ENCODE peak calls at places on chromosomes 12 and 14, in seven cellular contexts. M is uterus, X is A549, R is tibial nerve, K is body of pancreas, I is NB4, U is HepG2. F is an unnamed sample.

GRCh38 chr14:93788557-93789365 is 476 bp upstream of the PRIMA1 start:
- DNase-seq in M (peak), X (peak), R (no peak), K (no peak), I (no peak), U (no peak), F (no peak)

GRCh38 chr12:122980192-122981035 is at the start of gene ARL6IP4:
- DNase-seq in M (no peak), X (peak), R (peak), K (peak), I (peak), U (no peak), F (peak)

GRCh38 chr12:105343836-105344235 is 13.3 kb downstream of the C12orf75 start:
- DNase-seq in M (no peak), X (no peak), R (no peak), K (no peak), I (no peak), U (no peak), F (no peak)

GRCh38 chr12:92403210-92404175 is 257.8 kb upstream of the BTG1 start:
- DNase-seq in M (no peak), X (no peak), R (no peak), K (no peak), I (no peak), U (no peak), F (peak)

GRCh38 chr12:89673603-89674002 is 35.0 kb downstream of the ATP2B1 start:
- DNase-seq in M (no peak), X (no peak), R (no peak), K (no peak), I (no peak), U (no peak), F (no peak)

GRCh38 chr12:92199846-92200576 is 54.4 kb upstream of the BTG1 start:
- DNase-seq in M (no peak), X (no peak), R (no peak), K (no peak), I (no peak), U (no peak), F (no peak)

GRCh38 chr12:50609292-50609874 is 104.6 kb downstream of the DIP2B start:
- DNase-seq in M (no peak), X (no peak), R (no peak), K (no peak), I (no peak), U (no peak), F (no peak)

GRCh38 chr14:53011053-53011462 is 60.2 kb upstream of the FERMT2 start:
- DNase-seq in M (peak), X (peak), R (peak), K (peak), I (no peak), U (peak), F (no peak)

DNA sequence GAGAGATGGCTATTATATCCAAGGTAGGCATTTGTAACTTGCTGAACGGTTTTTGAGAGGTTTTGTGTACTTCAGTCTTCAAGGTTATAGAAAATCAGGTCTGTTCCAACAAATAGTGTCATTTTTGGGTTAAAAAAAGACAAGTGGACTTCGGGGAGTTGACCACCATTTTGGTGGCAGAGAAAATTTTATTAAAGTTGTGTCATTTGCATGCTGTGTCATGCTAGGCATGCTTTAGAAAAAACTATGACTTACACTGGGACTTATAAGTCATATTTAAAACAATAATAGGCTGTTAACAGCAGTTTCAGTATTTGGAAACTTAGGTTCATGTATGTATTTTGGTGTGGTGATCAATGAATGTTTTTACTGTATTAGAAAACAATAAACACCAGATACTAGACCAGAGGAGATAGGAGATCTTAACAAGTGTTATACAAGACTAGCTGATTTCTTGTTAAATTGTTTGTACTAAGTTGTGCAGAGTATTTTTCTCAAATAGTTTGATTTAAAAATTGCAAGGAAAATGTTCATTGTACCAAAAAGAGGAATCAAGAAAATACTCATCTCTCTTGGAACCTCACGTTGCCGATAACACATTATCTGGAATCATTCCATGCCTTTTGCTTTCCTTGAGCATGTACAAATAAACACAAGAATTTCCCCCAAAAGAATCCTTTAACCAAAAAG is 1.4 kb downstream of the RAN start:
- DNase-seq in M (no peak), X (no peak), R (no peak), K (no peak), I (no peak), U (no peak), F (no peak)
- TF ChIP-seq POLR2A in M (no peak), X (no peak), R (no peak), K (no peak), I (no peak), U (no peak), F (no peak)

DNA sequence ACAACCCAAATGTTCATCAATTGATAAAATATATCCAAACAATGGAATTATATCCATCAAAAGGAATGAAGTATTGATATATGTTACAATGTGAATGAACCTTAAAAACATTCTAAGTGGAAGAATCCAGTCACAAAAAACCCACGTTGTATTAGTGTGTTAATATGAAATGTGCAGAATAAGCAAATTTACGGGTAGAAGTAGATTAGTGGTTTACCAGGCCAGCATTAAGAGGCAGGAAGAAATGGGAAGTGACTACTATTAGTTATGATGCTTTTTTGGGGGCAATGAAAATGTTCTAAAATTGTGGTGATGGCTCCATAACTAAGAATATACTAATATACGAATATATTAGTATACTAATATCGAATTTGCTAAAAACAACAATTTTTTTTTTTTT is 1.5 kb downstream of the COX16 start:
- DNase-seq in M (no peak), X (no peak), R (no peak), K (no peak), I (no peak), U (no peak), F (no peak)
- TF ChIP-seq POLR2A in M (no peak), X (no peak), R (no peak), K (no peak), I (no peak), U (no peak), F (no peak)

GRCh38 chr14:55581011-55581806 is 1.2 kb downstream of the KTN1 start:
- DNase-seq in M (peak), X (peak), R (no peak), K (peak), I (peak), U (peak), F (peak)

GRCh38 chr14:55577229-55577628 is 2.8 kb upstream of the KTN1 start:
- DNase-seq in M (no peak), X (no peak), R (no peak), K (no peak), I (no peak), U (no peak), F (no peak)

GRCh38 chr14:55578511-55578910 is 1.5 kb upstream of the KTN1 start:
- DNase-seq in M (no peak), X (no peak), R (no peak), K (no peak), I (no peak), U (no peak), F (no peak)

GRCh38 chr14:55580401-55581010 is 499 bp downstream of the KTN1 start:
- DNase-seq in M (peak), X (no peak), R (no peak), K (peak), I (peak), U (no peak), F (peak)

DNA sequence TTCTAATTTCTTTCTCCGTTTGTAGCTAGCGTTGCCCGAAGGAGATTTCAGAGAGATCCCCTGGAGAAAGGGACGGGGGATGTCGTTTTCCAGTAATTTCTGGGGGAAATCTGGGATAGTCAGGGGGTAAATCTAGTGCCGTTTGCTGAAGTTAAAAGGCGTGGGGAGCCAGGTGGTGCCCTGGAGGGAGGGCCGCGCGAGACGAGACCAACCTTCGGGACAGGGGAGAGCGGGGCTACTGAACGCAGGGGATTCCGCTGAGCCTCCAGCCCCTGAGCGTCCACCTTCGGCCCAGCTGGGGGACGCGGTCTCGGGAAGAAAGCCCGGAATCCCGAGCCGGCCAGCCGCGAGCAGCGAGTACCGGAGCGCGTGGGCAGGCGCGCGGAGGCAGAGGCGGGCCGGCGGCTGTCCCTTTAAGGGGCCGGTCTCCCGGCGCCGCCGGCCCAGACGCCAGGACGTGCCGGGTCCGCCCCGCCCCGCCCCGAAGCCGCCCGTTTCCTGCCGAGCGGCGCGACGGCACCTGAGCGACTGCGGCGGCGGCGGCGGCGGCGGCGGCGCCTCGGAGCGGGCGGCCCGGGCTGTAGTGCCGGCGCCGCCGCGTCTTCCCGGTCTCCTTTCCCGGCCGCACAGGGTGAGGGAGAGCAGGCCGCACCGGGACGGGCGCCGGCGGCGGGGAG is at the start of gene KTN1:
- DNase-seq in M (peak), X (peak), R (peak), K (peak), I (peak), U (peak), F (peak)
- TF ChIP-seq POLR2A in M (peak), X (peak), R (peak), K (peak), I (peak), U (peak), F (peak)

GRCh38 chr14:99479903-99480855 is 480 bp downstream of the SETD3 start:
- DNase-seq in M (peak), X (peak), R (no peak), K (peak), I (peak), U (peak), F (peak)
- TF ChIP-seq POLR2A in M (peak), X (peak), R (peak), K (peak), I (peak), U (no peak), F (peak)

DNA sequence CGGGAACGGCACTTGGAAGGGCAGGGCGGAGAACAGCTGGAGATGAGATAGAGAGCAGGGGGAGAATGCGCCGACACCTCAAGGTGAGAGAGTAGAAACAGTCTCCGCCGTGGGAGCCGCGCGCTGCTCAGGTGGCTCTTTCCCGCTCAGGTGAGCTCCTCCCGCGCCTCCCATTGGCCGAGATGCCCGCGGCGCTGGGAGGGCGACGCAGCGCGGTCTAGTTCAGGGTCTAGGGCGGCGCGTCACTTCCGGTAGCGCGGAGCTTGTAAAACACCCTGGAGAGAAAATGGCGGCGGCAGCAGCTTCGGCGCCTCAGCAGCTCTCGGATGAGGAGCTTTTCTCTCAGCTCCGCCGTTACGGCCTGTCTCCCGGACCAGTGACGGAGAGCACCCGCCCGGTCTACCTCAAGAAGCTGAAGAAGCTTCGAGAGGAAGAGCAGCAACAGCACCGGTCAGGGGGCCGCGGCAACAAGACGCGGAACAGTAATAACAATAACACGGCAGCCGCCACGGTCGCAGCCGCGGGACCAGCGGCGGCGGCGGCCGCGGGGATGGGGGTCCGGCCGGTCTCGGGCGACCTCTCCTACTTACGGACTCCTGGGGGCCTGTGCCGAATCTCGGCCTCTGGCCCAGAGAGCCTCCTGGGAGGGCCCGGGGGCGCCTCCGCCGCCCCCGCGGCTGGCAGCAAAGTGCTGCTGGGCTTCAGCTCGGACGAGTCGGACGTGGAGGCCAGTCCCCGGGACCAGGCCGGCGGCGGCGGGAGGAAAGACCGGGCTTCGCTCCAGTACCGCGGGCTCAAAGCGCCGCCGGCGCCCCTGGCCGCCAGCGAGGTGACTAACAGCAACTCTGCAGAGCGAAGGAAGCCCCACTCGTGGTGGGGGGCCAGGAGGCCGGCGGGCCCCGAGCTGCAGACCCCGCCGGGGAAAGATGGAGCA is at the start of gene LEMD3:
- DNase-seq in M (peak), X (peak), R (peak), K (peak), I (peak), U (peak), F (peak)
- TF ChIP-seq POLR2A in M (peak), X (peak), R (peak), K (peak), I (peak), U (peak), F (peak)

DNA sequence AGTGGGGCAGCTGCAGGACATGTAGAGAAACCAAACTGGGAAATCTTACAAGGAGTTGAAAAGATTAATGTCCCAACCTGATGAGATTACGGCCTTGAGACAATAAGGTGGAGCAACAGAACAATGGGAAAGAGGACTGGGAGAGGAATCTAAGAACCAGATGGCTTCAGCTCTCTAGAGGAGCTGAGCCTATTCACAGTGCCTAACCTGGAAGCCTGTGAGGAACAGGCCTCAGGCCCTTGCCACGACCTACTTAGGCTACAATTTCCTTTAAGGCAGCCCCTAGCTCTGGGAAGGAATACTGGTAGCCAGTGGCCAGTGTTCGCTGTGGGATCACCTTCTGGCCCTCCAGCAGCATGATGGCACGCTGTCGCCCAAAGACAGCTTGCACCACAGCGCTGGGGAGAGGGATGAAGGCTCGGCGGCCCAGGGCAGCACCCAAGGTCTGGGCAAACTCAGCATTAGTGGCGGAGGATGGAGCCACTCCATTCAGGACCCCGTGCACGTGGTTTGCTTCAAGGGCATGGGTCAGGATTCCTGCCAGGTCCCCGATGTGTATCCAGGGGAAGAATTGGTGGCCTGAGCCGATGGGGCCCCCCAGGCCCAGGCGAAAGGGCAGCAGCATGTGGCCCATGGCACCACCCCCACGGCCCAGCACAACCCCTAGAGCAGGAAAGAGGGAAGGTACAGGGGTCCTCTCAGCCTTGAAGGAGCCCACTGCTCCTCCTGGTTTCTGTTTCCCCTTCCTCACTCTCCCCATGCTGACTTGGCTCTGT is 2.6 kb downstream of the SDR39U1 start:
- DNase-seq in M (no peak), X (no peak), R (no peak), K (no peak), I (no peak), U (no peak), F (no peak)
- TF ChIP-seq POLR2A in M (no peak), X (no peak), R (no peak), K (no peak), I (no peak), U (peak), F (peak)

DNA sequence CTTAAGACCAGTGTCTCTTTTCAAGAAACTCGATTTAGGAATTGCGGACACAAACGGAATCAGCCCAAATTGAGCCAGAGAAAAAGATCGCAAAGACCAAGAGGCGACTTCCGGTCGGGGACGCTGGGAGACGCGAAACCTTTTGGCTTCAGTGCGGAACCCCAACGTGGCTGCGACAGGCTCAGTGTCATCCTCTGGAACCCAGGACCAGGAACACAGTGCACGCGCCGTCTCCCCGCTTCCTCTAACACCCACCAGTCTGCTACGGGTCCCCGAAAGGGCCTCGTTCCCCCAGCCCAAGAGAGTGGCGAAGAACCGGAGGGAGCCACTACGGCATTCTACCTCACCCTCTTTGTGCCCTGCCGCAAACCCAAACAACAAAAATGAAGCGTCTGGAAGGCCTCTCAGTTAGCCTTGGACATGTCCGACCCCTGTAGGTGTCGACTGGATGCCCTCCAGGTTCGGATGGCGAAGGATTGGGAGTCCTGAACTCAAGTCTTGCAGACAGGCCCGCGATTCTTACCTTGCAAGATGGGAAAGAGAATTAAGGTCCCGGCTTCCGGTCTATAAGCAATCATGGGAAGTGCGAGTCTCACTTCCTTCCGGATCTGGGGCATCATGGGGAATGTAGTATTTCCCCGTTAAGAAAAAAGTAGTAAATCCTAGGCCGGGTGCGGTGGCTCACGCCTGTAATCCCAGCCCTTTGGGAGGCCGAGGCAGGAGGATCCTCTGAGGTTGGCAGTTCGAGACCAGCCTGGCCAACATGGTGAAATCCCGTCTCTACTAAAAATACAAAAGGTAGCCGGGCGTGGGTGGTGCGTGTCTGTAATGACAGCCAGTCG is at the start of gene RPL6:
- DNase-seq in M (peak), X (peak), R (peak), K (peak), I (peak), U (peak), F (peak)
- TF ChIP-seq POLR2A in M (peak), X (peak), R (peak), K (peak), I (peak), U (peak), F (peak)

DNA sequence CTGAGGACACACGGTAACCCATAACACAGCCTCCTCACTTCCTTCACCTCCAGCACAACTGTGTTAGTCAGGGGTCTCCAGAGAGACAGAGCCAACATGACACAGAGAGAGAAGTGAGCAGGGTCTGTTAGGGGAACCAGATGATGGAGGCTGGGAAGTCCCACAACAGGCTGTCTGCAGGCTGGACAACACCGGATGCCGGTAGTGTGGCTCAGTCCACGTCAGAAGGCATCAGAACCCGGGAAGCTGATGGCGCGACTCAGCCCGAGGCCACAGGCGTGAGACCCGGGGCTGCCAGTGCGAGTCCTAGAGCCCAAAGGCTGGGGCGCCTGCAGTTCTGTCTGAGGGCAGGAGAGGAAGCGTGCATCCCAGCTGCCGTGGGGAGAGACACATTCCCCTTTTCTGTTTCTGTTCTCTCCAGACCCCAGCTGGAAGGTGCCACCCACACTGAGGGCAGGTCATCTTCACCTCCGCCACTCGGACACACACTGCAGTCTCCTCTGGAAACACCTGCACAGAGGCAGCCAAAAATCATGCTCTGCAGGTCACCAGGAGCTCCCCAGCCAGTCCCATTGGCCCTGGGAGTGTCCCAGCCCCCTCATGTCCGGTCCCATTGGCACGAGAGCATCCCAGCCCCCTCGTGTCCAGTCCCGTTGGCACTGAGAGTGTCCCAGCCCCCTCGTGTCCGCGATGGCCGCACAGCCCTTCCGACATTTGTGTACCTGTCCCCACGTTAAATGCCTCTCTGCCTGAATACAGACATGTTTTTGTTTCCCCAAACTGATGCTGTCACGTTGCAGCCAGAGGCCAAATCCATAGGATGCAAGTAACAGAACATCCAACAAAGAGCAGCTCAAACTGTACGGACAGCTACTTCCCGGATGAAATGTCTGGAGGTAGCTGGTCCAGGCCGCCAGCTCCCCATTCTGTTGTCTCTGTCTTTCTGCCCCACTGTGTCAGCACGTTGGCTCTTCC is 7.9 kb upstream of the FBRSL1 start:
- DNase-seq in M (no peak), X (no peak), R (no peak), K (no peak), I (peak), U (no peak), F (no peak)
- TF ChIP-seq POLR2A in M (no peak), X (no peak), R (no peak), K (no peak), I (no peak), U (no peak), F (peak)

F was measured in GM12892.